ENCODE peak calls at places on chromosomes 3 and 15, in eight cellular contexts. U is mesendoderm; K is OCI-LY7; A is ovary; R is CD4-positive, CD25-positive, alpha-beta regulatory T cell; B is uterus; V is heart left ventricle; P is CD4-positive, alpha-beta memory T cell. Z is an unnamed sample. For H3K4me1, the result is how much of the 10 kb centered on the place peaks cover.

GRCh38 chr3:73621388-73621787 is 3.4 kb downstream of the PDZRN3 start:
- DNase-seq in U (no peak), K (no peak), A (no peak), R (no peak), B (no peak), V (no peak), P (no peak), Z (no peak)

GRCh38 chr15:70077436-70077835 is 20.3 kb downstream of the TLE3 start:
- DNase-seq in U (no peak), K (no peak), A (no peak), R (no peak), B (no peak), V (peak), P (no peak), Z (no peak)

GRCh38 chr15:65944404-65944803 is 75.1 kb downstream of the RAB11A start:
- DNase-seq in U (no peak), K (no peak), A (no peak), R (no peak), B (no peak), V (no peak), P (no peak), Z (no peak)

GRCh38 chr3:197306374-197307086 is 8.1 kb upstream of the DLG1 start:
- DNase-seq in U (peak), K (no peak), A (no peak), R (no peak), B (no peak), V (no peak), P (no peak), Z (no peak)

GRCh38 chr3:154931484-154931883 is 148.6 kb upstream of the MME start:
- DNase-seq in U (no peak), K (no peak), A (no peak), R (no peak), B (no peak), V (no peak), P (no peak), Z (no peak)

GRCh38 chr15:65391732-65392131 is 13.9 kb upstream of the IGDCC3 start:
- DNase-seq in U (no peak), K (no peak), A (no peak), R (no peak), B (no peak), V (no peak), P (no peak), Z (no peak)

GRCh38 chr3:48077835-48078234 is 61.6 kb upstream of the MAP4 start:
- DNase-seq in U (no peak), K (no peak), A (no peak), R (no peak), B (no peak), V (no peak), P (no peak), Z (no peak)

GRCh38 chr3:68151359-68151758 is 496.9 kb upstream of the SUCLG2 start:
- DNase-seq in U (no peak), K (no peak), A (no peak), R (no peak), B (no peak), V (no peak), P (no peak), Z (no peak)

GRCh38 chr3:116512931-116513330 is 67.6 kb upstream of the LSAMP start:
- DNase-seq in U (no peak), K (no peak), A (no peak), R (no peak), B (no peak), V (no peak), P (no peak), Z (no peak)

GRCh38 chr3:186109897-186110803 is 1.3 kb upstream of the ETV5 start:
- DNase-seq in U (peak), K (no peak), A (no peak), R (peak), B (peak), V (no peak), P (no peak), Z (no peak)

GRCh38 chr3:22729981-22730380 is 473.1 kb upstream of the UBE2E2 start:
- DNase-seq in U (peak), K (no peak), A (no peak), R (no peak), B (no peak), V (no peak), P (no peak), Z (no peak)

GRCh38 chr3:179088306-179088705 is 16.7 kb upstream of the ZMAT3 start:
- DNase-seq in U (peak), K (peak), A (no peak), R (no peak), B (no peak), V (no peak), P (no peak), Z (no peak)

GRCh38 chr15:48806151-48806550 is 4.7 kb downstream of the CEP152 start:
- DNase-seq in U (peak), K (peak), A (no peak), R (no peak), B (no peak), V (peak), P (no peak), Z (no peak)

GRCh38 chr3:129918461-129918860 is 24.9 kb upstream of the TMCC1 start:
- DNase-seq in U (no peak), K (no peak), A (no peak), R (no peak), B (no peak), V (no peak), P (no peak), Z (no peak)

GRCh38 chr3:159761826-159762225 is 226.8 kb upstream of the IL12A start:
- DNase-seq in U (no peak), K (no peak), A (no peak), R (no peak), B (no peak), V (no peak), P (no peak), Z (no peak)
- H3K4me3 ChIP-seq in U (no peak), K (no peak), A (no peak), R (no peak), B (no peak), V (no peak), P (no peak), Z (no peak)

DNA sequence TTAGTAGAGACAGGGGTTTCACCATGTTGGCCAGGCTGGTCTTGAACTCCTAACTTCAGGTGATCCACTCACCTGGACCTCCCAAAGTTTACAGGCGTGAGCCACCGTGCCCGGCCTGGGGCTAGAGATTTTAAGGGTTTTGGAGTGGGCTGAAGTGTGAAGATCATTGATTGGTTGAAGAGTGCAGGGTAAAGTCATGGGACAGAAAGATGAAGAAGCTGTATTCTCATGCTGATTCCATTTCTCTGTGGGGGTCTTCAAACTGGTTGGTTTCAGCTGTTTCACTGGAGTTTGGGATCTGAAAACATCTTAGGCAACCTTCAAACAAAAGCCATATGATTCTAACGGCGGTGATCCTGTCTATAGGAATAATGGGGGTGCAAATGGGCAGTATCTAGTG is 52.1 kb downstream of the GATM start:
- DNase-seq in U (no peak), K (no peak), A (no peak), R (no peak), B (no peak), V (no peak), P (no peak), Z (no peak)
- H3K27ac ChIP-seq in U (no peak), K (no peak), A (no peak), R (no peak), B (no peak), V (no peak), P (no peak), Z (no peak)

GRCh38 chr3:30356901-30357753 is 249.3 kb upstream of the TGFBR2 start:
- DNase-seq in U (no peak), K (no peak), A (no peak), R (no peak), B (no peak), V (no peak), P (no peak), Z (no peak)
- H3K4me1 ChIP-seq in U (under half), K (under half), A (under half), R (under half), B (under half), V (under half), P (under half), Z (under half)

GRCh38 chr3:46844851-46845250 is 18.4 kb downstream of the MYL3 start:
- DNase-seq in U (peak), K (no peak), A (no peak), R (no peak), B (no peak), V (no peak), P (no peak), Z (no peak)
- H3K4me3 ChIP-seq in U (no peak), K (no peak), A (peak), R (no peak), B (no peak), V (no peak), P (no peak), Z (no peak)

GRCh38 chr3:21551019-21551418 is 200.0 kb downstream of the ZNF385D start:
- DNase-seq in U (peak), K (no peak), A (no peak), R (no peak), B (no peak), V (no peak), P (no peak), Z (no peak)
- H3K27ac ChIP-seq in U (no peak), K (no peak), A (no peak), R (no peak), B (no peak), V (no peak), P (no peak), Z (no peak)

GRCh38 chr3:32421991-32422859 is 30.6 kb downstream of the CMTM7 start:
- DNase-seq in U (no peak), K (no peak), A (peak), R (no peak), B (peak), V (peak), P (no peak), Z (peak)
- H3K4me1 ChIP-seq in U (under half), K (half or more), A (under half), R (half or more), B (under half), V (half or more), P (half or more), Z (under half)

GRCh38 chr15:82570721-82571519 is 30.7 kb upstream of the RPS17 start:
- DNase-seq in U (peak), K (no peak), A (peak), R (no peak), B (peak), V (no peak), P (no peak), Z (no peak)
- H3K4me3 ChIP-seq in U (no peak), K (no peak), A (peak), R (no peak), B (peak), V (peak), P (no peak), Z (no peak)